ENCODE peak calls at places on chromosome 19, in seven cellular contexts. Z, M, G, Q, E, T and V are unnamed samples.

GRCh38 chr19:43464089-43464775 is 1.2 kb downstream of the LYPD3 start:
- DNase-seq in Z (peak; percentile 83), M (no peak), G (no peak), Q (peak; percentile 63), E (peak; percentile 81), T (no peak), V (peak; percentile 39)

GRCh38 chr19:48333467-48334384 is 8.4 kb downstream of the EMP3 start:
- DNase-seq in Z (peak; percentile 94), M (peak; percentile 96), G (peak; percentile 93), Q (peak; percentile 61), E (peak; percentile 87), T (peak; percentile 98), V (peak; percentile 64)

GRCh38 chr19:50780753-50781480 is 9.3 kb upstream of the ACP4 start:
- DNase-seq in Z (no peak), M (no peak), G (no peak), Q (no peak), E (no peak), T (no peak), V (no peak)

GRCh38 chr19:46746281-46746965 is at the start of gene STRN4:
- DNase-seq in Z (peak; percentile 91), M (no peak), G (no peak), Q (no peak), E (no peak), T (peak; percentile 84), V (peak; percentile 37)

GRCh38 chr19:11269408-11269807 is 7.1 kb upstream of the DOCK6 start:
- DNase-seq in Z (no peak), M (no peak), G (no peak), Q (no peak), E (no peak), T (peak; percentile 72), V (no peak)

GRCh38 chr19:38900816-38901215 is 1.0 kb downstream of the NFKBIB start:
- DNase-seq in Z (no peak), M (no peak), G (no peak), Q (no peak), E (no peak), T (no peak), V (no peak)

GRCh38 chr19:48303367-48303766 is 22.0 kb upstream of the EMP3 start:
- DNase-seq in Z (no peak), M (no peak), G (no peak), Q (no peak), E (no peak), T (no peak), V (no peak)

GRCh38 chr19:6979341-6979740 is 41.9 kb downstream of the MBD3L2B start:
- DNase-seq in Z (no peak), M (no peak), G (no peak), Q (no peak), E (no peak), T (no peak), V (no peak)

GRCh38 chr19:41945135-41945766 is 13.9 kb downstream of the RABAC1 start:
- DNase-seq in Z (peak; percentile 88), M (no peak), G (peak; percentile 38), Q (peak; percentile 34), E (no peak), T (no peak), V (no peak)

GRCh38 chr19:12139309-12139708 is 841 bp downstream of the ZNF20 start:
- DNase-seq in Z (no peak), M (no peak), G (no peak), Q (no peak), E (no peak), T (peak; percentile 26), V (no peak)

GRCh38 chr19:50286443-50286842 is 42.7 kb downstream of the KCNC3 start:
- DNase-seq in Z (no peak), M (no peak), G (no peak), Q (no peak), E (no peak), T (no peak), V (no peak)

GRCh38 chr19:46697142-46697960 is 19.6 kb downstream of the PRKD2 start:
- DNase-seq in Z (peak; percentile 35), M (peak; percentile 95), G (peak; percentile 93), Q (no peak), E (peak; percentile 89), T (peak; percentile 94), V (peak; percentile 63)

GRCh38 chr19:5718032-5718578 is 1.8 kb downstream of the LONP1 start:
- DNase-seq in Z (no peak), M (no peak), G (peak; percentile 76), Q (no peak), E (no peak), T (peak; percentile 74), V (no peak)

GRCh38 chr19:43694553-43694952 is 21.3 kb upstream of the IRGC start:
- DNase-seq in Z (no peak), M (no peak), G (no peak), Q (no peak), E (no peak), T (no peak), V (no peak)

GRCh38 chr19:27966390-27966816 is 1246.5 kb downstream of the UQCRFS1 start:
- DNase-seq in Z (no peak), M (no peak), G (no peak), Q (no peak), E (no peak), T (peak; percentile 41), V (no peak)

GRCh38 chr19:23522431-23522830 is 127.2 kb upstream of the ZNF91 start:
- DNase-seq in Z (no peak), M (no peak), G (no peak), Q (no peak), E (no peak), T (no peak), V (no peak)

DNA sequence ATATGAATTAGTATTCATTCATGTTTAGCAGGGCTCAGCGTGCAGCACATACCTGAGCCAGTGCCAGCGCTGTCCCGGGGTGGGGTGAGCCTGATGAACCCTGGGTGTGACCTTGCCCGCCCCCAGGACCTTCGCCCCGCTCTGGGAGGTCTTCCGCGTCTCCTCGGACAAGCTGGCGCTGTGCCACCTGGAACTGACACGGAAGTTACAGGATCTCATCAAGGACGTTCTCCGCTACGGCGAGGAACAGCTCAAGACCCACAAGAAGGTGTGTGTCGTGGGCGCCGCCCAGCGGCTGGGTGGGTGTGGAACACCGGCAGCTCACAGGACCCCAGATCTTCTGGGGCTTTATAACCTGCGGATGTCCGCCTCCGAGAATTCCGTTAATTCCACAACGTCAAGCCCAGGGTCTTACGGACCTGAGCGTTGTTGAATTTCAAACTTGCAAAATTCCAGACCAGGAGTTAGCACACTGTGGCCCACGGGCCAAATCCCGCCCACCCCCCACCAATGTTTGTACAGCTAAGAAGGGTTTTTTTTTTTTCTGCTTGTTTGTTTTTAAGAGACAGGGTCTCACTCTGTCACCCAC is 15.4 kb downstream of the FCHO1 start:
- DNase-seq in Z (peak; percentile 70), M (no peak), G (peak; percentile 86), Q (no peak), E (peak; percentile 44), T (peak; percentile 88), V (peak; percentile 70)
- TF ChIP-seq CTCF in Z (peak; percentile 75), M (peak; percentile 86), G (peak; percentile 85), Q (peak; percentile 69), E (peak; percentile 41), T (peak; percentile 87), V (peak; percentile 83)

GRCh38 chr19:15841875-15842569 is 26.6 kb upstream of the OR10H1 start:
- DNase-seq in Z (no peak), M (no peak), G (no peak), Q (no peak), E (no peak), T (no peak), V (no peak)
- TF ChIP-seq CTCF in Z (no peak), M (no peak), G (no peak), Q (peak; percentile 4), E (no peak), T (no peak), V (no peak)

GRCh38 chr19:676343-677105 is at the start of gene FSTL3:
- DNase-seq in Z (no peak), M (no peak), G (peak; percentile 44), Q (no peak), E (peak; percentile 34), T (peak; percentile 64), V (no peak)

GRCh38 chr19:676007-676342 is 217 bp upstream of the FSTL3 start:
- DNase-seq in Z (no peak), M (no peak), G (peak; percentile 18), Q (no peak), E (no peak), T (no peak), V (no peak)

GRCh38 chr19:664913-665443 is 2.0 kb upstream of the RNF126 start:
- DNase-seq in Z (peak; percentile 85), M (no peak), G (peak; percentile 73), Q (no peak), E (peak; percentile 79), T (peak; percentile 85), V (peak; percentile 88)

GRCh38 chr19:674282-675151 is 1.7 kb upstream of the FSTL3 start:
- DNase-seq in Z (no peak), M (no peak), G (peak; percentile 57), Q (no peak), E (peak; percentile 20), T (no peak), V (no peak)

GRCh38 chr19:670609-671075 is 5.5 kb upstream of the FSTL3 start:
- DNase-seq in Z (no peak), M (no peak), G (no peak), Q (no peak), E (no peak), T (no peak), V (no peak)
- TF ChIP-seq CTCF in Z (no peak), M (no peak), G (no peak), Q (no peak), E (no peak), T (no peak), V (peak; percentile 17)

DNA sequence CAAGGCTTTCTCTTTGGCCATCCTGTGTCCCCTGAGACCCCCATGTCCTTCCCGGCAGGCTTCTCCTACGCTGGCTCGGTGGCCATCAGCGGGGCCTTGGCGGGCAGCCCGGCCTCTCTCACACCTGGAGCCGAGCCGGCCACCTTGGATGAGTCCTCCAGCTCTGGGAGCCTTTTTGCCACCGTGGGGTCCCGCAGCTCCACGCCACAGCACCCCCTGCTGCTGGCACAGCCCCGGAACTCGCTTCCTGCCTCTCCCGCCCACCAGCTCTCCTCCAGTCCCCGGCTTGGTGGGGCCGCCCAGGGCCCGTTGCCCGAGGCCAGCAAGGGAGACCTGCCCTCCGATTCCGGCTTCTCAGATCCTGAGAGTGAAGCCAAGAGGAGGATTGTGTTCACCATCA is 14.2 kb downstream of the PLEKHJ1 start:
- DNase-seq in Z (no peak), M (no peak), G (no peak), Q (no peak), E (no peak), T (no peak), V (no peak)
- TF ChIP-seq CTCF in Z (peak; percentile 6), M (peak; percentile 32), G (no peak), Q (no peak), E (peak; percentile 13), T (no peak), V (peak; percentile 21)

GRCh38 chr19:18849838-18850400 is 18.2 kb downstream of the UPF1 start:
- DNase-seq in Z (no peak), M (no peak), G (no peak), Q (no peak), E (no peak), T (no peak), V (no peak)

GRCh38 chr19:18846862-18847515 is 15.2 kb downstream of the UPF1 start:
- DNase-seq in Z (peak; percentile 78), M (no peak), G (peak; percentile 76), Q (no peak), E (peak; percentile 78), T (peak; percentile 95), V (peak; percentile 67)

GRCh38 chr19:18850560-18851375 is 19.0 kb downstream of the UPF1 start:
- DNase-seq in Z (no peak), M (no peak), G (peak; percentile 75), Q (no peak), E (no peak), T (no peak), V (no peak)

GRCh38 chr19:18847516-18848463 is 16.0 kb downstream of the UPF1 start:
- DNase-seq in Z (no peak), M (no peak), G (no peak), Q (no peak), E (peak; percentile 72), T (peak; percentile 96), V (no peak)

GRCh38 chr19:18848860-18849661 is 17.3 kb downstream of the UPF1 start:
- DNase-seq in Z (no peak), M (peak; percentile 95), G (peak; percentile 80), Q (no peak), E (peak; percentile 73), T (peak; percentile 85), V (no peak)
- TF ChIP-seq CTCF in Z (no peak), M (no peak), G (no peak), Q (no peak), E (no peak), T (no peak), V (no peak)